ENCODE peak calls at places on chromosomes 1 and 21, in five cellular contexts. S, O, X, Y and C are unnamed samples.

GRCh38 chr21:28396421-28396820 is 596.3 kb downstream of the LTN1 start:
- DNase-seq in S (no peak), O (no peak), X (no peak), Y (no peak), C (peak; percentile 67)

GRCh38 chr1:59506952-59507351 is 210.1 kb downstream of the FGGY start:
- DNase-seq in S (no peak), O (peak; percentile 36), X (no peak), Y (peak; percentile 84), C (no peak)

GRCh38 chr1:211653907-211654553 is 21.4 kb downstream of the NEK2 start:
- DNase-seq in S (no peak), O (no peak), X (peak; percentile 43), Y (no peak), C (no peak)

GRCh38 chr1:183101841-183102276 is 78.6 kb downstream of the LAMC1 start:
- DNase-seq in S (no peak), O (peak; percentile 32), X (no peak), Y (no peak), C (no peak)

GRCh38 chr1:212503714-212504113 is 71.0 kb downstream of the NENF start:
- DNase-seq in S (no peak), O (no peak), X (no peak), Y (no peak), C (no peak)

GRCh38 chr1:150582371-150582770 is 3.0 kb upstream of the MCL1 start:
- DNase-seq in S (no peak), O (no peak), X (no peak), Y (no peak), C (no peak)

GRCh38 chr1:14263207-14263606 is 335.3 kb upstream of the KAZN start:
- DNase-seq in S (no peak), O (no peak), X (no peak), Y (no peak), C (no peak)

GRCh38 chr1:246592695-246593094 is 26.4 kb downstream of the CNST start:
- DNase-seq in S (no peak), O (no peak), X (no peak), Y (peak; percentile 71), C (no peak)

GRCh38 chr1:9235123-9235513 is 544 bp downstream of the H6PD start:
- DNase-seq in S (peak; percentile 68), O (no peak), X (no peak), Y (peak; percentile 74), C (no peak)